ENCODE peak calls at places on chromosome 11, in six cellular contexts. N is COR-L47, D is GM13977, P is C1 segment of cervical spinal cord, G is Daoy, K is SHP77. R is an unnamed sample.

GRCh38 chr11:44753965-44754645 is 27.3 kb downstream of the TSPAN18 start:
- DNase-seq in N (no peak), D (no peak), P (no peak), G (no peak), K (no peak), R (no peak)

GRCh38 chr11:67352546-67353316 is 615 bp downstream of the POLD4 start:
- DNase-seq in N (no peak), D (peak; percentile 60), P (no peak), G (no peak), K (peak; percentile 72), R (no peak)

GRCh38 chr11:15073361-15074205 is at the start of gene CALCB:
- DNase-seq in N (peak; percentile 43), D (peak; percentile 12), P (no peak), G (peak; percentile 39), K (peak; percentile 62), R (peak; percentile 19)

GRCh38 chr11:58391879-58392278 is 14.8 kb downstream of the OR5B3 start:
- DNase-seq in N (no peak), D (no peak), P (no peak), G (no peak), K (no peak), R (no peak)

GRCh38 chr11:47566166-47566546 is 757 bp downstream of the PTPMT1 start:
- DNase-seq in N (no peak), D (no peak), P (no peak), G (no peak), K (peak; percentile 7), R (no peak)

GRCh38 chr11:44627911-44628729 is 62.7 kb downstream of the CD82 start:
- DNase-seq in N (peak; percentile 89), D (peak; percentile 72), P (peak; percentile 96), G (peak; percentile 67), K (peak; percentile 78), R (peak; percentile 72)

GRCh38 chr11:27972432-27973170 is 135.4 kb downstream of the KIF18A start:
- DNase-seq in N (no peak), D (no peak), P (no peak), G (no peak), K (no peak), R (no peak)

GRCh38 chr11:45470151-45471001 is 184.2 kb upstream of the SYT13 start:
- DNase-seq in N (no peak), D (no peak), P (peak; percentile 22), G (peak; percentile 79), K (no peak), R (peak; percentile 37)

GRCh38 chr11:6387811-6388599 is 2.3 kb upstream of the SMPD1 start:
- DNase-seq in N (no peak), D (no peak), P (no peak), G (no peak), K (no peak), R (peak; percentile 39)

GRCh38 chr11:17500673-17501072 is 24.0 kb upstream of the ABCC8 start:
- DNase-seq in N (no peak), D (no peak), P (no peak), G (no peak), K (no peak), R (no peak)

GRCh38 chr11:103862827-103863213 is 173.6 kb upstream of the DDI1 start:
- DNase-seq in N (no peak), D (no peak), P (no peak), G (no peak), K (no peak), R (no peak)

GRCh38 chr11:409600-410471 is 5.0 kb downstream of the SIGIRR start:
- DNase-seq in N (no peak), D (no peak), P (no peak), G (no peak), K (no peak), R (no peak)

GRCh38 chr11:66882540-66882939 is 25.7 kb downstream of the LRFN4 start:
- DNase-seq in N (no peak), D (no peak), P (peak; percentile 66), G (no peak), K (peak; percentile 83), R (no peak)

GRCh38 chr11:1479678-1480118 is 6.9 kb downstream of the MOB2 start:
- DNase-seq in N (no peak), D (no peak), P (no peak), G (no peak), K (no peak), R (no peak)

GRCh38 chr11:30244255-30244654 is 13.4 kb downstream of the FSHB start:
- DNase-seq in N (no peak), D (no peak), P (no peak), G (peak; percentile 45), K (no peak), R (peak; percentile 86)

GRCh38 chr11:77783023-77783422 is 37.5 kb downstream of the RSF1 start:
- DNase-seq in N (no peak), D (no peak), P (no peak), G (no peak), K (no peak), R (no peak)

GRCh38 chr11:66360406-66361073 is 11.0 kb downstream of the SLC29A2 start:
- DNase-seq in N (no peak), D (no peak), P (no peak), G (no peak), K (no peak), R (no peak)